ENCODE peak calls at places on chromosome 1, in ten cellular contexts. M, Y, V, L, Q, E, I, O, W and S are unnamed samples.

GRCh38 chr1:232767381-232768074 is 37.7 kb upstream of the MAP10 start:
- DNase-seq in M (peak), Y (no peak), V (no peak), L (peak), Q (peak), E (peak), I (peak), O (peak), W (no peak), S (no peak)

GRCh38 chr1:115544131-115544530 is 97.6 kb upstream of the VANGL1 start:
- DNase-seq in M (peak), Y (no peak), V (no peak), L (no peak), Q (no peak), E (no peak), I (no peak), O (no peak), W (no peak), S (no peak)

GRCh38 chr1:48543854-48544253 is 71.8 kb upstream of the SPATA6 start:
- DNase-seq in M (no peak), Y (no peak), V (no peak), L (no peak), Q (no peak), E (no peak), I (no peak), O (no peak), W (no peak), S (no peak)

GRCh38 chr1:18989956-18990355 is 33.5 kb upstream of the IFFO2 start:
- DNase-seq in M (no peak), Y (no peak), V (no peak), L (no peak), Q (no peak), E (no peak), I (no peak), O (no peak), W (no peak), S (no peak)

GRCh38 chr1:151273924-151274466 is 8.1 kb upstream of the ZNF687 start:
- DNase-seq in M (no peak), Y (no peak), V (no peak), L (no peak), Q (no peak), E (no peak), I (no peak), O (no peak), W (no peak), S (no peak)

GRCh38 chr1:46062651-46063319 is 69.6 kb downstream of the PIK3R3 start:
- DNase-seq in M (no peak), Y (peak), V (no peak), L (no peak), Q (peak), E (no peak), I (no peak), O (no peak), W (peak), S (no peak)

GRCh38 chr1:219176168-219176567 is 2.5 kb downstream of the LYPLAL1 start:
- DNase-seq in M (no peak), Y (no peak), V (no peak), L (no peak), Q (no peak), E (no peak), I (no peak), O (no peak), W (no peak), S (no peak)

GRCh38 chr1:171441278-171441677 is 44.1 kb upstream of the PRRC2C start:
- DNase-seq in M (peak), Y (no peak), V (no peak), L (no peak), Q (no peak), E (peak), I (no peak), O (no peak), W (no peak), S (no peak)

GRCh38 chr1:244941121-244941520 is 76.8 kb upstream of the HNRNPU start:
- DNase-seq in M (no peak), Y (no peak), V (no peak), L (no peak), Q (no peak), E (no peak), I (no peak), O (no peak), W (no peak), S (no peak)

GRCh38 chr1:73100216-73100615 is 817.9 kb upstream of the NEGR1 start:
- DNase-seq in M (no peak), Y (no peak), V (no peak), L (no peak), Q (no peak), E (no peak), I (no peak), O (no peak), W (no peak), S (no peak)

GRCh38 chr1:21269461-21270085 is 20.7 kb downstream of the ECE1 start:
- DNase-seq in M (no peak), Y (no peak), V (no peak), L (no peak), Q (no peak), E (no peak), I (no peak), O (no peak), W (no peak), S (no peak)

GRCh38 chr1:201685485-201685884 is 143.5 kb upstream of the IPO9 start:
- DNase-seq in M (no peak), Y (no peak), V (no peak), L (no peak), Q (no peak), E (no peak), I (no peak), O (no peak), W (no peak), S (no peak)

GRCh38 chr1:27098447-27099153 is 56.3 kb downstream of the SLC9A1 start:
- DNase-seq in M (no peak), Y (no peak), V (peak), L (no peak), Q (no peak), E (no peak), I (peak), O (peak), W (no peak), S (no peak)

GRCh38 chr1:95371666-95372320 is 137.8 kb downstream of the RWDD3 start:
- DNase-seq in M (no peak), Y (no peak), V (no peak), L (peak), Q (no peak), E (no peak), I (no peak), O (no peak), W (no peak), S (no peak)

GRCh38 chr1:238345837-238346236 is 455.1 kb upstream of the ZP4 start:
- DNase-seq in M (no peak), Y (no peak), V (no peak), L (no peak), Q (peak), E (no peak), I (no peak), O (no peak), W (no peak), S (no peak)

GRCh38 chr1:194300776-194301175 is 1114.4 kb upstream of the B3GALT2 start:
- DNase-seq in M (no peak), Y (no peak), V (no peak), L (no peak), Q (no peak), E (no peak), I (no peak), O (no peak), W (no peak), S (no peak)

GRCh38 chr1:185439727-185440415 is 122.8 kb upstream of the IVNS1ABP start:
- DNase-seq in M (peak), Y (no peak), V (no peak), L (no peak), Q (peak), E (peak), I (no peak), O (no peak), W (no peak), S (peak)

GRCh38 chr1:41320860-41321259 is 40.4 kb upstream of the FOXO6 start:
- DNase-seq in M (no peak), Y (no peak), V (no peak), L (no peak), Q (no peak), E (no peak), I (no peak), O (no peak), W (no peak), S (no peak)

GRCh38 chr1:151533870-151534269 is 6.2 kb upstream of the TUFT1 start:
- DNase-seq in M (no peak), Y (no peak), V (no peak), L (no peak), Q (no peak), E (no peak), I (no peak), O (no peak), W (no peak), S (no peak)

GRCh38 chr1:52225174-52225573 is 83.3 kb downstream of the ZFYVE9 start:
- DNase-seq in M (no peak), Y (no peak), V (no peak), L (no peak), Q (no peak), E (no peak), I (no peak), O (no peak), W (no peak), S (no peak)

GRCh38 chr1:222790115-222790514 is 24.7 kb upstream of the DISP1 start:
- DNase-seq in M (no peak), Y (no peak), V (no peak), L (no peak), Q (no peak), E (no peak), I (no peak), O (no peak), W (no peak), S (no peak)

GRCh38 chr1:229380514-229381160 is 37.8 kb upstream of the CCSAP start:
- DNase-seq in M (no peak), Y (no peak), V (no peak), L (no peak), Q (no peak), E (no peak), I (no peak), O (no peak), W (no peak), S (no peak)

GRCh38 chr1:188583133-188583532 is 1754.4 kb downstream of the PLA2G4A start:
- DNase-seq in M (no peak), Y (no peak), V (no peak), L (no peak), Q (no peak), E (no peak), I (no peak), O (no peak), W (no peak), S (no peak)

GRCh38 chr1:117433943-117434342 is 66.7 kb downstream of the MAN1A2 start:
- DNase-seq in M (no peak), Y (no peak), V (no peak), L (no peak), Q (no peak), E (no peak), I (no peak), O (no peak), W (no peak), S (no peak)

GRCh38 chr1:38018864-38019343 is 6.4 kb downstream of the UTP11 start:
- DNase-seq in M (no peak), Y (no peak), V (no peak), L (no peak), Q (peak), E (no peak), I (no peak), O (no peak), W (no peak), S (peak)

GRCh38 chr1:19309123-19309813 is 2.7 kb downstream of the AKR7A2 start:
- DNase-seq in M (peak), Y (no peak), V (no peak), L (no peak), Q (no peak), E (peak), I (no peak), O (no peak), W (no peak), S (no peak)

GRCh38 chr1:52532732-52533327 is 20.1 kb downstream of the TUT4 start:
- DNase-seq in M (no peak), Y (no peak), V (no peak), L (no peak), Q (no peak), E (no peak), I (no peak), O (no peak), W (no peak), S (no peak)

GRCh38 chr1:236921610-236922009 is 82.6 kb downstream of the MT1HL1 start:
- DNase-seq in M (no peak), Y (no peak), V (no peak), L (no peak), Q (no peak), E (no peak), I (no peak), O (no peak), W (no peak), S (no peak)

GRCh38 chr1:31795801-31796621 is 19.8 kb downstream of the SPOCD1 start:
- DNase-seq in M (peak), Y (peak), V (peak), L (no peak), Q (peak), E (peak), I (no peak), O (no peak), W (no peak), S (no peak)

GRCh38 chr1:45647248-45648021 is 23.6 kb upstream of the CCDC17 start:
- DNase-seq in M (no peak), Y (no peak), V (no peak), L (peak), Q (no peak), E (no peak), I (no peak), O (no peak), W (no peak), S (no peak)

GRCh38 chr1:92877081-92877711 is 45.4 kb downstream of the RPL5 start:
- DNase-seq in M (no peak), Y (no peak), V (no peak), L (no peak), Q (no peak), E (no peak), I (no peak), O (no peak), W (peak), S (peak)

GRCh38 chr1:201885531-201886075 is 3.1 kb upstream of the SHISA4 start:
- DNase-seq in M (no peak), Y (no peak), V (peak), L (no peak), Q (no peak), E (no peak), I (no peak), O (no peak), W (no peak), S (no peak)

GRCh38 chr1:37486680-37487618 is 12.6 kb downstream of the ZC3H12A start:
- DNase-seq in M (peak), Y (peak), V (peak), L (no peak), Q (peak), E (no peak), I (peak), O (peak), W (peak), S (peak)

GRCh38 chr1:222777977-222778376 is 36.9 kb upstream of the DISP1 start:
- DNase-seq in M (no peak), Y (no peak), V (no peak), L (no peak), Q (no peak), E (no peak), I (no peak), O (no peak), W (no peak), S (no peak)

GRCh38 chr1:21379571-21379970 is 60.4 kb upstream of the NBPF3 start:
- DNase-seq in M (no peak), Y (no peak), V (no peak), L (no peak), Q (no peak), E (no peak), I (no peak), O (no peak), W (no peak), S (no peak)

GRCh38 chr1:234840843-234841242 is 230.9 kb upstream of the IRF2BP2 start:
- DNase-seq in M (peak), Y (no peak), V (peak), L (no peak), Q (no peak), E (no peak), I (no peak), O (no peak), W (no peak), S (no peak)

GRCh38 chr1:234844479-234845031 is 234.6 kb upstream of the IRF2BP2 start:
- DNase-seq in M (peak), Y (no peak), V (no peak), L (no peak), Q (no peak), E (no peak), I (no peak), O (no peak), W (peak), S (no peak)

GRCh38 chr1:234841710-234842231 is 231.8 kb upstream of the IRF2BP2 start:
- DNase-seq in M (no peak), Y (no peak), V (no peak), L (no peak), Q (no peak), E (no peak), I (peak), O (no peak), W (no peak), S (no peak)

GRCh38 chr1:234845097-234845660 is 235.2 kb upstream of the IRF2BP2 start:
- DNase-seq in M (peak), Y (no peak), V (no peak), L (no peak), Q (no peak), E (no peak), I (no peak), O (no peak), W (peak), S (peak)

GRCh38 chr1:234842726-234843641 is 233.0 kb upstream of the IRF2BP2 start:
- DNase-seq in M (no peak), Y (peak), V (no peak), L (no peak), Q (no peak), E (no peak), I (peak), O (no peak), W (no peak), S (peak)
- H3K27ac ChIP-seq in M (no peak), Y (no peak), V (peak), L (no peak), Q (no peak), E (no peak), I (no peak), O (no peak), W (no peak), S (peak)

GRCh38 chr1:221458430-221459156 is 283.3 kb downstream of the DUSP10 start:
- DNase-seq in M (no peak), Y (no peak), V (no peak), L (no peak), Q (no peak), E (no peak), I (no peak), O (no peak), W (no peak), S (no peak)
- H3K4me3 ChIP-seq in M (no peak), Y (no peak), V (no peak), L (no peak), Q (no peak), E (no peak), I (no peak), O (no peak), W (no peak), S (no peak)

GRCh38 chr1:24493785-24494184 is 8.9 kb upstream of the RCAN3 start:
- DNase-seq in M (no peak), Y (no peak), V (no peak), L (no peak), Q (no peak), E (no peak), I (no peak), O (no peak), W (no peak), S (no peak)
- H3K27ac ChIP-seq in M (no peak), Y (no peak), V (no peak), L (no peak), Q (no peak), E (no peak), I (no peak), O (no peak), W (no peak), S (no peak)

GRCh38 chr1:10509823-10510509 is 35.2 kb downstream of the PEX14 start:
- DNase-seq in M (no peak), Y (no peak), V (no peak), L (no peak), Q (no peak), E (no peak), I (no peak), O (no peak), W (no peak), S (no peak)

GRCh38 chr1:10510520-10511493 is 36.1 kb downstream of the PEX14 start:
- DNase-seq in M (peak), Y (no peak), V (no peak), L (no peak), Q (peak), E (peak), I (no peak), O (no peak), W (no peak), S (peak)

GRCh38 chr1:10508511-10508951 is 33.8 kb downstream of the PEX14 start:
- DNase-seq in M (no peak), Y (peak), V (no peak), L (no peak), Q (no peak), E (no peak), I (no peak), O (no peak), W (no peak), S (no peak)

GRCh38 chr1:10513199-10513598 is 38.4 kb downstream of the PEX14 start:
- DNase-seq in M (no peak), Y (no peak), V (no peak), L (no peak), Q (no peak), E (no peak), I (no peak), O (no peak), W (no peak), S (no peak)

GRCh38 chr1:10511494-10511885 is 36.7 kb downstream of the PEX14 start:
- DNase-seq in M (no peak), Y (no peak), V (no peak), L (no peak), Q (no peak), E (no peak), I (no peak), O (no peak), W (no peak), S (no peak)
- H3K4me3 ChIP-seq in M (no peak), Y (no peak), V (no peak), L (no peak), Q (no peak), E (no peak), I (no peak), O (no peak), W (no peak), S (peak)

DNA sequence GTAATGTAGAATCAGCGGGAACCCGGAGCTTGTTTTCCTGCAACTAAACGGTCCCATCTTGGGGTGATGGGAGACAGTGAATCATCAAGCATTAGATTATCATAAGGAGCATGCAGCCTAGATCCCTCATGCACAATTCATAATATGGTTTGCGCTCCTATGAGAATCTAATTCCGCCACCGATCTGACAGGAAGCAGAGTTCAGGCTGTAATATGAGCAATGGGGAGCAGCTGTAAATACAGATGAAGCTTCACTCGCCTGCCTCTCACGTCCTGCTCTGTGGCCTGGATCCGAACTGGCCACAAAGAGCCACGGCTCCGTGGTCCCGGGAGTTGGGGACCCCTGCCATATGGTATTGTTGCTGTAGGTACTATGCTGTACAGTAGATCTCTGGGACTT is 1.6 kb downstream of the IFI44 start:
- DNase-seq in M (peak), Y (no peak), V (peak), L (no peak), Q (no peak), E (no peak), I (no peak), O (no peak), W (no peak), S (peak)
- H3K27ac ChIP-seq in M (peak), Y (no peak), V (peak), L (no peak), Q (no peak), E (no peak), I (no peak), O (peak), W (no peak), S (peak)

DNA sequence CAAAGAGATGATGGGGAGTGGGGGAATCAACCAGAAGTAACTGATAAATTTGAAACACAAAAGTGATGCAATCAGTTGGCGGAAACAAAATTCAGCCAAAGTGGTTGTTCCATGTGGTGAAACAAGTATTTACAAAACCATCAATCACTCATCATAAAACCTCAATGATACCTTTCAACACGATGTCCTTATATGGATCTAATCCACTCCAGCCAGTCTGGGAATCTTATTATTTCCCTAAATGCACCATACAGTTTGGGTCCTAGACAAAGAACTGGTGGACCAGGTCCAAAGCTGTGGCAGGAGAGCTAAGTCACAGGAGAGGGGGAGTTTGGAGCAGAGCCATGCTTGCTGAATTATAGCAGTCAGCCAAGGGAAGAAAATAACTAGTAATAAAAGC is 303.7 kb upstream of the LRRC7 start:
- DNase-seq in M (no peak), Y (no peak), V (no peak), L (no peak), Q (peak), E (no peak), I (peak), O (no peak), W (no peak), S (no peak)
- H3K4me3 ChIP-seq in M (no peak), Y (no peak), V (no peak), L (no peak), Q (no peak), E (no peak), I (no peak), O (no peak), W (no peak), S (no peak)

GRCh38 chr1:230768903-230769570 is 21.8 kb downstream of the CAPN9 start:
- DNase-seq in M (peak), Y (no peak), V (no peak), L (peak), Q (peak), E (peak), I (no peak), O (peak), W (no peak), S (no peak)
- H3K27ac ChIP-seq in M (no peak), Y (no peak), V (no peak), L (peak), Q (peak), E (peak), I (no peak), O (peak), W (no peak), S (no peak)

GRCh38 chr1:35882586-35882944 is 444 bp upstream of the AGO1 start:
- DNase-seq in M (no peak), Y (no peak), V (no peak), L (no peak), Q (no peak), E (no peak), I (no peak), O (no peak), W (no peak), S (no peak)
- H3K4me3 ChIP-seq in M (peak), Y (no peak), V (peak), L (peak), Q (no peak), E (peak), I (no peak), O (peak), W (peak), S (peak)